ENCODE peak calls at places on chromosomes 5 and 9, in four cellular contexts. R is effector memory CD8-positive, alpha-beta T cell; E is AG08395; M is HCT116. N is an unnamed sample.

GRCh38 chr5:103891151-103891550 is 328.6 kb upstream of the NUDT12 start:
- DNase-seq in M (no peak), R (no peak), E (no peak), N (no peak)

GRCh38 chr5:73250645-73251044 is 77.7 kb downstream of the TMEM174 start:
- DNase-seq in M (no peak), R (no peak), E (no peak), N (no peak)

GRCh38 chr5:157944077-157944633 is 85.2 kb upstream of the CLINT1 start:
- DNase-seq in E (no peak), M (no peak), R (no peak), N (no peak)

GRCh38 chr5:138065102-138065501 is 18.7 kb upstream of the WNT8A start:
- DNase-seq in R (no peak), M (no peak), E (no peak), N (no peak)

GRCh38 chr5:116084231-116084630 is 594 bp upstream of the COMMD10 start:
- DNase-seq in M (no peak), R (peak), E (peak), N (no peak)

GRCh38 chr9:135879619-135880018 is 27.7 kb downstream of the CAMSAP1 start:
- DNase-seq in M (no peak), R (no peak), E (no peak), N (no peak)

GRCh38 chr9:75754090-75754489 is 136.4 kb upstream of the PCSK5 start:
- DNase-seq in E (no peak), R (no peak), M (no peak), N (no peak)

GRCh38 chr9:34989946-34990635 is 546 bp downstream of the DNAJB5 start:
- DNase-seq in R (no peak), M (no peak), E (peak), N (peak)

GRCh38 chr5:130034872-130035271 is 130.6 kb downstream of the CHSY3 start:
- DNase-seq in R (no peak), E (no peak), M (no peak), N (no peak)

GRCh38 chr9:121529237-121529987 is 29.8 kb upstream of the GGTA1 start:
- DNase-seq in E (peak), M (no peak), R (no peak), N (peak)

GRCh38 chr5:149046196-149046829 is 16.5 kb downstream of the SH3TC2 start:
- DNase-seq in E (no peak), M (no peak), R (no peak), N (no peak)

GRCh38 chr9:136470356-136470755 is 12.5 kb downstream of the SEC16A start:
- DNase-seq in M (no peak), R (no peak), E (no peak), N (no peak)

GRCh38 chr5:135830384-135831275 is 3.8 kb upstream of the SLC25A48 start:
- DNase-seq in R (no peak), M (no peak), E (no peak), N (no peak)

GRCh38 chr9:79989079-79989478 is 417.3 kb downstream of the TLE4 start:
- DNase-seq in R (no peak), E (no peak), M (no peak), N (no peak)

GRCh38 chr9:7172445-7173115 is 414.8 kb downstream of the KDM4C start:
- DNase-seq in E (peak), M (no peak), R (no peak), N (no peak)

GRCh38 chr5:130871346-130872086 is 293.5 kb downstream of the HINT1 start:
- DNase-seq in M (peak), R (peak), E (peak), N (no peak)

GRCh38 chr5:148991606-148992005 is 71.3 kb downstream of the SH3TC2 start:
- DNase-seq in R (no peak), E (no peak), M (no peak), N (no peak)